ENCODE peak calls at places on chromosomes 7 and 10, in eight cellular contexts. F is fibroblast of the aortic adventitia; H is mesendoderm; U is CD8-positive, alpha-beta T cell; N is foreskin fibroblast; S is GM23248; P is upper lobe of right lung; R is bronchial epithelial cell. Q is an unnamed sample.

GRCh38 chr10:15344876-15345285 is 26.2 kb downstream of the FAM171A1 start:
- DNase-seq in F (peak), H (no peak), U (no peak), N (peak), S (peak), P (no peak), R (peak), Q (peak)

GRCh38 chr7:30562909-30563308 is 31.8 kb upstream of the GARS1 start:
- DNase-seq in F (no peak), H (no peak), U (no peak), N (no peak), S (no peak), P (no peak), R (no peak), Q (no peak)

GRCh38 chr7:151456276-151456675 is 16.3 kb upstream of the CRYGN start:
- DNase-seq in F (no peak), H (no peak), U (no peak), N (no peak), S (no peak), P (no peak), R (no peak), Q (no peak)

GRCh38 chr10:103929396-103929921 is 11.5 kb upstream of the STN1 start:
- DNase-seq in F (peak), H (peak), U (no peak), N (no peak), S (no peak), P (no peak), R (no peak), Q (no peak)

GRCh38 chr7:148402159-148402558 is 188.4 kb upstream of the C7orf33 start:
- DNase-seq in F (no peak), H (no peak), U (no peak), N (no peak), S (no peak), P (no peak), R (peak), Q (no peak)

GRCh38 chr7:129163875-129164544 is 19.5 kb downstream of the TSPAN33 start:
- DNase-seq in F (peak), H (peak), U (peak), N (peak), S (peak), P (no peak), R (peak), Q (peak)

GRCh38 chr10:72107325-72108003 is 19.1 kb upstream of the SPOCK2 start:
- DNase-seq in F (no peak), H (peak), U (no peak), N (no peak), S (peak), P (no peak), R (peak), Q (no peak)

GRCh38 chr10:1467450-1467849 is 269.9 kb downstream of the ADARB2 start:
- DNase-seq in F (no peak), H (no peak), U (no peak), N (no peak), S (no peak), P (no peak), R (no peak), Q (no peak)

GRCh38 chr7:131507592-131508331 is 48.7 kb downstream of the PODXL start:
- DNase-seq in F (peak), H (peak), U (peak), N (peak), S (peak), P (peak), R (peak), Q (peak)

GRCh38 chr10:102735065-102735562 is 8.6 kb upstream of the WBP1L start:
- DNase-seq in F (peak), H (peak), U (no peak), N (no peak), S (peak), P (no peak), R (no peak), Q (no peak)

GRCh38 chr7:98400538-98401427 is at the start of gene BAIAP2L1:
- DNase-seq in F (peak), H (peak), U (peak), N (peak), S (peak), P (peak), R (peak), Q (peak)

GRCh38 chr10:92897916-92898315 is 49.6 kb downstream of the EXOC6 start:
- DNase-seq in F (no peak), H (no peak), U (no peak), N (no peak), S (peak), P (no peak), R (no peak), Q (peak)

GRCh38 chr10:72638586-72639440 is 12.9 kb upstream of the MICU1 start:
- DNase-seq in F (no peak), H (no peak), U (no peak), N (no peak), S (no peak), P (no peak), R (no peak), Q (no peak)

GRCh38 chr10:78634389-78634815 is 434.4 kb upstream of the ZMIZ1 start:
- DNase-seq in F (peak), H (peak), U (no peak), N (no peak), S (peak), P (no peak), R (peak), Q (no peak)

GRCh38 chr7:87984088-87984487 is 50.0 kb downstream of the ADAM22 start:
- DNase-seq in F (no peak), H (peak), U (no peak), N (no peak), S (no peak), P (no peak), R (no peak), Q (no peak)

GRCh38 chr10:50577681-50578350 is 45.9 kb downstream of the SGMS1 start:
- DNase-seq in F (peak), H (peak), U (no peak), N (peak), S (peak), P (no peak), R (peak), Q (peak)

GRCh38 chr10:50582061-50582460 is 41.7 kb downstream of the SGMS1 start:
- DNase-seq in F (no peak), H (no peak), U (no peak), N (no peak), S (peak), P (no peak), R (no peak), Q (no peak)

GRCh38 chr10:50580260-50580891 is 43.4 kb downstream of the SGMS1 start:
- DNase-seq in F (no peak), H (no peak), U (no peak), N (no peak), S (no peak), P (no peak), R (no peak), Q (no peak)

GRCh38 chr10:50578949-50579348 is 44.8 kb downstream of the SGMS1 start:
- DNase-seq in F (no peak), H (no peak), U (no peak), N (no peak), S (no peak), P (no peak), R (no peak), Q (no peak)

DNA sequence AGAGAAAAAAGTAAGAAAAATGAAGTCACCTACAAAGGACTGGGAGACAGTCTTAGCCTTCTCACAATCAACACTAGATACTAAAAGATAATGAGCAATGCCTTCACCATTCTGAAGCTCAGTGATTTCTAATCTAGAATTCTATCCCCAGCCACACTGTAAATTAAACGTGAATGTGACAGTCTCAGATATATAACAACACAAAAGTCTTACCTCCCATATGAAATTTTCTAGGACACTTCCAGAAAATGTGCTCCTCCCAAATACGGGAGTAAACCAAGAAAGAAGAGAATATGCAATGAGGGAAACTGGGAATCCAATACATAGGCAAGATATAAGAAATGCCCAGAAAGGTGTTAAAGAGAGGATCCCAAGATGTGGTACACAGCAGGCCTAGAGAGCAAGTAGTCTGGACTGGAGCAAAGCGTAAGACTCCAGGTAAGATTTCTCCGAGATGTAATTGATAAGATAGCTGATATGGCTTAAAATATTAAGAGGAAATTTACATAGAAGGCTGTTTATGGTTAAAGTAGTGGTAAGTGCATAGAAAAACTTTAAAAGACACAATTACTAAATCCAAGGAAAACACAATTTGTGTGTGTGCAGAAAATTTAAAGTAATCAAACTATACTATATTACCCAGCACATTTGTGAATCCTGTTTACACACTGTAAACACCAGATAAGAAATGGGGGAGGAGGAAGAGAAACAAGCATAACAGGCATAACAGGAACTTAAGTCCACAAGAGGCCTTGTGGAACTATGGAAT is 44.1 kb downstream of the SGMS1 start:
- DNase-seq in F (no peak), H (no peak), U (no peak), N (no peak), S (no peak), P (no peak), R (peak), Q (no peak)
- H3K4me3 ChIP-seq in F (no peak), H (no peak), U (no peak), N (no peak), S (no peak), P (no peak), R (no peak), Q (no peak)

GRCh38 chr10:114370993-114371392 is 33.3 kb downstream of the AFAP1L2 start:
- DNase-seq in F (no peak), H (no peak), U (no peak), N (no peak), S (no peak), P (no peak), R (no peak), Q (no peak)

GRCh38 chr10:114370199-114370598 is 34.1 kb downstream of the AFAP1L2 start:
- DNase-seq in F (no peak), H (no peak), U (no peak), N (no peak), S (no peak), P (no peak), R (no peak), Q (no peak)

GRCh38 chr10:114367041-114367675 is 37.1 kb downstream of the AFAP1L2 start:
- DNase-seq in F (no peak), H (no peak), U (no peak), N (no peak), S (peak), P (no peak), R (no peak), Q (peak)

GRCh38 chr10:114364726-114365125 is 39.6 kb downstream of the AFAP1L2 start:
- DNase-seq in F (no peak), H (no peak), U (no peak), N (no peak), S (no peak), P (no peak), R (no peak), Q (no peak)

GRCh38 chr10:114367676-114368391 is 36.5 kb downstream of the AFAP1L2 start:
- DNase-seq in F (no peak), H (no peak), U (no peak), N (no peak), S (no peak), P (no peak), R (peak), Q (no peak)
- H3K4me3 ChIP-seq in F (no peak), H (no peak), U (no peak), N (no peak), S (no peak), P (no peak), R (no peak), Q (no peak)

DNA sequence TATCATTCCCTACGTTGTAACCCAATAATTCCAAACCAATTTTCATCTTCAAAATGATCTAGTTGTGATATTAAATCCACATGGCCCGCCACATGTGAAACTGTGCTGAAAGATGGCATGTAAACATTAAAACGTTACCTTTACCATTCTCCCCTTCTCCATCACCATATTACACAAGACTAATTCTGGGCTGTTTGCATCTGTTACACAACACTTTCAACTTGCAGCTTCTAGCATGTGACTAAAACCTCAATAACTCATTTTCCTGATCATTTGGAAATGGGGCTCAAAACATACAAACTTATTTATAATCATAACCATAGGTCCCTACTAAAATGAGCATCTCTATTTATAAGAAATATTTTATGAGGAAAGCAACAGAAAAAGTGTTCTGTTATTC is 4.7 kb downstream of the MTERF1 start:
- DNase-seq in F (peak), H (no peak), U (no peak), N (peak), S (peak), P (no peak), R (no peak), Q (peak)
- H3K4me3 ChIP-seq in F (no peak), H (no peak), U (no peak), N (no peak), S (no peak), P (no peak), R (no peak), Q (no peak)

GRCh38 chr7:73716318-73716890 is 3.1 kb downstream of the STX1A start:
- DNase-seq in F (no peak), H (no peak), U (no peak), N (peak), S (no peak), P (no peak), R (no peak), Q (no peak)

GRCh38 chr7:73718438-73718881 is 1.0 kb downstream of the STX1A start:
- DNase-seq in F (no peak), H (no peak), U (peak), N (peak), S (peak), P (no peak), R (peak), Q (no peak)

GRCh38 chr7:73718905-73719805 is at the start of gene STX1A:
- DNase-seq in F (peak), H (peak), U (peak), N (peak), S (peak), P (peak), R (peak), Q (peak)

GRCh38 chr7:73717025-73717807 is 2.3 kb downstream of the STX1A start:
- DNase-seq in F (peak), H (no peak), U (no peak), N (peak), S (peak), P (no peak), R (no peak), Q (no peak)

GRCh38 chr7:73717991-73718405 is 1.5 kb downstream of the STX1A start:
- DNase-seq in F (peak), H (no peak), U (peak), N (peak), S (peak), P (no peak), R (peak), Q (peak)
- H3K4me3 ChIP-seq in F (peak), H (no peak), U (peak), N (peak), S (peak), P (peak), R (peak), Q (peak)

GRCh38 chr7:29424984-29425309 is 138.7 kb upstream of the PRR15 start:
- DNase-seq in F (no peak), H (peak), U (no peak), N (no peak), S (no peak), P (no peak), R (peak), Q (no peak)

GRCh38 chr7:29424295-29424983 is 139.2 kb upstream of the PRR15 start:
- DNase-seq in F (no peak), H (no peak), U (no peak), N (peak), S (no peak), P (no peak), R (no peak), Q (no peak)

GRCh38 chr7:29416906-29417305 is 146.7 kb upstream of the PRR15 start:
- DNase-seq in F (no peak), H (no peak), U (no peak), N (no peak), S (no peak), P (no peak), R (no peak), Q (no peak)

GRCh38 chr7:29422829-29423228 is 140.8 kb upstream of the PRR15 start:
- DNase-seq in F (no peak), H (no peak), U (no peak), N (no peak), S (no peak), P (no peak), R (no peak), Q (no peak)

DNA sequence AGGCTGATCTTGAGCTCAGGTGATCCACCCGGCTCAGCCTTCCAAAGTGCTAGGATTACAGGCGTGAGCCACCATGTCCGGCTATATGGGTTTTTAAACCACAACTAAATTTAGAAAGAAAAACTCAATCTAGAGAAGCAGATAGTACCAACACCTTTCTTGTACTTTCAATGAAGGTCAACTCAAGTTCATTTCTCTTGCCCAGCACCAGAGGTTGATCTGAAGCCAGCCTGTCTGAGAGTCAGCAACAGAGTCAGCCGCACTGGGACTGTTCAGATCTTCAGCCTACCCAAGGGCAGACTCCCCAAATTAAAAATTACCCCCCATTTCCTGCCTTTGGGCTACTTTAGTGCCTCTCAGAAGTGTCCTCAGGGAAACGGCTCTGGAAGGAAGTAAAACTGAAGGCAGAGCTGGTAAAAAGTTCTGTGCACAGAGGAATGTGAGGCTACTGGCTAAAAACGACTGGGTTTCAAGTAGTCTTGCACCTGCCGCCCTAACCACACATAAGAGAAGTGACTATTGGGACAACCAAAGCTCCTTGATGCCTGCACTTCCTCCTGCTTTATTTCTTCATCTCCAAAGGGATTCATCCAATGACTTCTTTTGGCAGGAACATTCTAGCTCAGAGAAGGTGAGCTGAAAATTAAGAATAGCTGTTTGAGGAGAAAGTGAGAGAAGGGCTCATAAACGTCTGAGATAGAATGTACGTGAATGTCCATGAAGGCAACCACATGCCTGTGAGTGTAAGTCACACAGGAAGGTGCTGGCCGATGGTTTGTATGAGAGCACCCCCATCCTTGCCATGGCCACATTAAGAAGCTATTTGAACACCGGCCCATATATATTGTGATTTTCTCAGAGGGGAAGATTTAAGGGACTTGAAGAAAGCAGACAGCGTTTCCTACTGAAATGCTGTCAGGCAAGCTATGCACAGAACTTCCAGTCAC is 142.4 kb upstream of the PRR15 start:
- DNase-seq in F (no peak), H (no peak), U (no peak), N (no peak), S (no peak), P (no peak), R (no peak), Q (no peak)
- H3K4me3 ChIP-seq in F (no peak), H (no peak), U (no peak), N (no peak), S (no peak), P (no peak), R (no peak), Q (no peak)

DNA sequence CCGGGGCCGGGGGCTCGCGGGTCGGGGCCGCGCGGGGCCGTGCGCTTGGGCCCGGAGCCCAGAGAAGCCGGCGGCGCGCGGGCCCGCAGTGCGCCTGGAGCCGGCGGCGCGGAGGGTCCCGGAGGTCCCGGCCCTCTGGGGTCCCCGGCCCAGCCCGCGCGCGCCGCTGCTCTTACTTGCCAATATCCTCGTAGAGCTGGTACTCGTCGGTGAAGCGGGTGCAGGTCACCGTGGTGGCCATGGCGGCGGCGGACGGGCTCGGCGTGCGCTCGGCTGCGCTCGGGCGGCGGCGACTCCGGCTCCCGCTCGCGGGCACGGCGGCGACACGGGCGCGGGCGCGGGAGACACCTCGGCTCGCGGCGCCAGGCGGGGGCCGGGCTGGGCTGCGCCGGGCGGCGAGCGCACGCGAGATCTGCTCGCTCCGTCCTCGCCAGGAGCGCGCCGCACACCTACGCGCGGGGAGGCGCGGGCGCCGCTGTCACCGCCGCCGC is at the start of gene CAMK2B:
- DNase-seq in F (no peak), H (no peak), U (no peak), N (no peak), S (peak), P (peak), R (no peak), Q (no peak)
- H3K4me3 ChIP-seq in F (peak), H (no peak), U (no peak), N (no peak), S (peak), P (no peak), R (no peak), Q (no peak)

Q was measured in NB4.